ENCODE peak calls at places on chromosomes 2 and 18, in four cellular contexts. One of them, this sample, is unnamed.

GRCh38 chr18:59079264-59079972 is 60.3 kb upstream of the SEC11C start:
- DNase-seq in HepG2: no peak
- DNase-seq in GM23338: no peak
- DNase-seq in HCT116: no peak
- DNase-seq in this sample: no peak

GRCh38 chr2:138814123-138814883 is 34.1 kb upstream of the NXPH2 start:
- DNase-seq in HepG2: peak
- DNase-seq in GM23338: peak
- DNase-seq in HCT116: peak
- DNase-seq in this sample: no peak

GRCh38 chr2:241358470-241358869 is 2.4 kb downstream of the FARP2 start:
- DNase-seq in HepG2: no peak
- DNase-seq in GM23338: no peak
- DNase-seq in HCT116: no peak
- DNase-seq in this sample: no peak

GRCh38 chr2:213306320-213306942 is 22.2 kb downstream of the SPAG16 start:
- DNase-seq in HepG2: no peak
- DNase-seq in GM23338: no peak
- DNase-seq in HCT116: no peak
- DNase-seq in this sample: no peak

GRCh38 chr18:55510809-55511208 is 77.2 kb downstream of the TCF4 start:
- DNase-seq in HepG2: no peak
- DNase-seq in GM23338: peak
- DNase-seq in HCT116: no peak
- DNase-seq in this sample: no peak

GRCh38 chr2:20027260-20027677 is 14.8 kb upstream of the MATN3 start:
- DNase-seq in HepG2: peak
- DNase-seq in GM23338: no peak
- DNase-seq in HCT116: no peak
- DNase-seq in this sample: no peak

GRCh38 chr18:9535430-9535972 is 60.2 kb downstream of the RALBP1 start:
- DNase-seq in HepG2: peak
- DNase-seq in GM23338: no peak
- DNase-seq in HCT116: no peak
- DNase-seq in this sample: no peak

GRCh38 chr2:96117701-96118588 is 1.6 kb upstream of the ADRA2B start:
- DNase-seq in HepG2: no peak
- DNase-seq in GM23338: peak
- DNase-seq in HCT116: no peak
- DNase-seq in this sample: no peak

GRCh38 chr2:195674491-195675226 is 17.6 kb downstream of the SLC39A10 start:
- DNase-seq in HepG2: no peak
- DNase-seq in GM23338: no peak
- DNase-seq in HCT116: no peak
- DNase-seq in this sample: no peak

GRCh38 chr2:177606636-177607035 is 214.1 kb downstream of the AGPS start:
- DNase-seq in HepG2: no peak
- DNase-seq in GM23338: peak
- DNase-seq in HCT116: no peak
- DNase-seq in this sample: no peak

GRCh38 chr2:99682280-99683060 is 192.7 kb upstream of the REV1 start:
- DNase-seq in HepG2: no peak
- DNase-seq in GM23338: no peak
- DNase-seq in HCT116: no peak
- DNase-seq in this sample: no peak

GRCh38 chr2:12051831-12052230 is 305.4 kb downstream of the LPIN1 start:
- DNase-seq in HepG2: no peak
- DNase-seq in GM23338: no peak
- DNase-seq in HCT116: no peak
- DNase-seq in this sample: no peak
- TF ChIP-seq REST in HepG2: no peak
- TF ChIP-seq REST in GM23338: no peak
- TF ChIP-seq REST in HCT116: no peak
- TF ChIP-seq REST in this sample: no peak

GRCh38 chr18:76568726-76569125 is 73.7 kb upstream of the ZNF516 start:
- DNase-seq in HepG2: no peak
- DNase-seq in GM23338: no peak
- DNase-seq in HCT116: no peak
- DNase-seq in this sample: no peak

GRCh38 chr18:76565238-76566173 is 70.5 kb upstream of the ZNF516 start:
- DNase-seq in HepG2: peak
- DNase-seq in GM23338: peak
- DNase-seq in HCT116: no peak
- DNase-seq in this sample: no peak

GRCh38 chr18:76569644-76570415 is 74.8 kb upstream of the ZNF516 start:
- DNase-seq in HepG2: no peak
- DNase-seq in GM23338: no peak
- DNase-seq in HCT116: no peak
- DNase-seq in this sample: no peak

GRCh38 chr18:76566987-76567386 is 71.9 kb upstream of the ZNF516 start:
- DNase-seq in HepG2: no peak
- DNase-seq in GM23338: no peak
- DNase-seq in HCT116: no peak
- DNase-seq in this sample: no peak

DNA sequence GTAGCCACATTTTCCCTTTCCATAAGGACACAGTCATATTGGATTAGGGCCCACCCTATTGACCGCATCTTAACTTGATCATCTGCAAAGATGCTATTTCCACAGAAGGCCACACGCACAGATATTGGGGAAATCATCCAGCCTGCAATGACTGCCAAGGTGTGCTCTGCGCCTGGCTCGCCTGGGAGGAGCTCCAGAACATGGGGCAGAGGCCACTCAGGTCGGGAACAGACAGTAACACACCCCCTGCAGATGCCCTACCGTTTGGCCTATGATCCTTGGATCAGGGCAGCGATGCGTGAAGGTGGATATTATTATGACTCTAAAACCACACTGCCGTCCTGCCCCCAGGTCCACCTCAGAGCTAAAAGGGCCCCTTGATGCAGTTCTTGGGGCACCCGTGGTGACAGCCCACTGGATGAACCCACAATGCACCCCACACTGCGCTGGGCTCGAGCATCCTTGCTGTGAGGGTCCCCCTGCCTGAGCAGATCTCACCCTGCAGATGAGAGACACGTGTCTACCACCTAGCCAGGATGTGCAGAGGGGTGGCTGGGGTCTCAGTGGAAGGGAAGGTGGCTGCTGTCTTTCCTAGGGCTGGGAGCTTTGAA is 72.9 kb upstream of the ZNF516 start:
- DNase-seq in HepG2: no peak
- DNase-seq in GM23338: no peak
- DNase-seq in HCT116: no peak
- DNase-seq in this sample: no peak
- TF ChIP-seq REST in HepG2: no peak
- TF ChIP-seq REST in GM23338: no peak
- TF ChIP-seq REST in HCT116: no peak
- TF ChIP-seq REST in this sample: no peak

DNA sequence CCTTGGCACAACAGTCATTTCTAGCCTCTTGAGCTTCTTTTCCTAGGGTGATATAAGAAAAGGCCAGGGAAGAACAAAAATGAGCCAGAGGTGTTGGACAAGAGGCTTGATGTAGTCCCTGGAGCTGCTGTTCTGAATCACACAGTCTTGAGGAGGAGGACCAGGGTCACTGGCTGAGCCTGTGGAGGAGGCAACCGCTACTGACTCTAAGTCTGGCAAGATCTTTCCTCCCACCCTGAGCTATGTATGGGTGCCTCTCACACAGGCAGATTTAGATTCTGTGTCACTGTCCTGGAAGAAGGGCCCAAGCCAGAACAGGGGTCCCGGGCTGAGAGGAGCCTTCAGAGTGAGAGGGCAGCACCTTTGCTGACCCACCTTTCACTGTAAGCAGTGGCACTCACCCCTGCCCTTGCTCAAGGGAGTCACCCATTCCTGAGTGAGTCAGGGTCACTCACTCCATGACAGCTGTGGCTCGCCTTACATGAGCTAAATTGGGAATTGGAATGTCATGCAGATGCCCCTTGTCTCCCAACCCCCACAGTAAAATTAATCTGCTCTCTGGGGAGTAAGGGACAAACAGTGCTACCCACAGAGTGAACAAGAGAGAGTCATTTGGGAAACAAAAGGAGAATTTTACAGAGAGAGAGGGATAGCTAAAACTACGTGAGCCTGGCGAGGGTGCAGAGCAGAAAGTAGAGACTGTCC is at the start of gene TRIM54:
- DNase-seq in HepG2: no peak
- DNase-seq in GM23338: peak
- DNase-seq in HCT116: no peak
- DNase-seq in this sample: no peak
- TF ChIP-seq REST in HepG2: no peak
- TF ChIP-seq REST in GM23338: no peak
- TF ChIP-seq REST in HCT116: no peak
- TF ChIP-seq REST in this sample: no peak

DNA sequence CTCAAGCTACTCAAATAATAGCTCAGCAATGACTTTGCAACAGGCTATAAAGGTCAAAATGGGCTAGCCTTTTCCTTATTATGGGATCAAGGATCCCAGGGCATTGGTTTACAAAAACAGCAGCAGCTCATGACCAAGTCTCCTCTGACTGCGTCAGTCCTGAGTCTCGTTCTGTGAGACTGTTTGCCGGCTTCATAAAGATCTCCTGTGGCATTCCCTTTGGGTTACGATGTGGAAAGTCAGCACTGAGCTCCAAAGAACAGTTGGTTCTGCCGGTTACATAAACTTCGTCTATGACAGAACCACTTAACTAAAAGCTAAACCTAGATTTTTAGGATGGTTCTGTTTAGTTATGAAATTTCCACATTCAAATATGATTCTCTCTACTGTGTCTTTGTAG is 674.9 kb downstream of the ZEB2 start:
- DNase-seq in HepG2: no peak
- DNase-seq in GM23338: no peak
- DNase-seq in HCT116: no peak
- DNase-seq in this sample: no peak
- TF ChIP-seq REST in HepG2: no peak
- TF ChIP-seq REST in GM23338: no peak
- TF ChIP-seq REST in HCT116: no peak
- TF ChIP-seq REST in this sample: no peak

GRCh38 chr2:231362785-231363184 is 32.7 kb upstream of the B3GNT7 start:
- DNase-seq in HepG2: no peak
- DNase-seq in GM23338: no peak
- DNase-seq in HCT116: no peak
- DNase-seq in this sample: no peak

GRCh38 chr2:231364061-231364460 is 31.4 kb upstream of the B3GNT7 start:
- DNase-seq in HepG2: no peak
- DNase-seq in GM23338: no peak
- DNase-seq in HCT116: no peak
- DNase-seq in this sample: no peak

GRCh38 chr2:231361701-231362588 is 33.6 kb upstream of the B3GNT7 start:
- DNase-seq in HepG2: no peak
- DNase-seq in GM23338: no peak
- DNase-seq in HCT116: no peak
- DNase-seq in this sample: no peak

GRCh38 chr2:231367178-231367577 is 28.3 kb upstream of the B3GNT7 start:
- DNase-seq in HepG2: no peak
- DNase-seq in GM23338: no peak
- DNase-seq in HCT116: no peak
- DNase-seq in this sample: no peak

GRCh38 chr2:231364961-231365810 is 30.3 kb upstream of the B3GNT7 start:
- DNase-seq in HepG2: peak
- DNase-seq in GM23338: no peak
- DNase-seq in HCT116: no peak
- DNase-seq in this sample: peak
- TF ChIP-seq REST in HepG2: no peak
- TF ChIP-seq REST in GM23338: no peak
- TF ChIP-seq REST in HCT116: no peak
- TF ChIP-seq REST in this sample: no peak

DNA sequence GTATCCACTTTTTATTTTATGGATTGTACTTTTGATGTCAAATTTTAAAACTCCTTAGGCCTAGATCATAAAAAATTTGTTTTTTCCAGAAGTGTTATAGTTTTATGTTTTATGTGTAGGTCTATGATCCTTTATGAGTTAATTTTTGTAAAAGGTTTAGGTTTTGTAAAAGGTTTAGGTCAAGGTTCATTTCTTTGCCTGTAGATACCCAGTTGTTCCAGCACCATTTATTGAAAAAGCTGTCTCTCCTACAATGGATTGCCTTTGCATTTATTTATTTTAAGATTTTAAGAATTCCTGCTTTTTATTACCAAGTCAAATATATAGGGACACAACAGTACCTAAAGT is 32.1 kb upstream of the E2F6 start:
- DNase-seq in HepG2: no peak
- DNase-seq in GM23338: no peak
- DNase-seq in HCT116: no peak
- DNase-seq in this sample: no peak
- TF ChIP-seq REST in HepG2: no peak
- TF ChIP-seq REST in GM23338: no peak
- TF ChIP-seq REST in HCT116: no peak
- TF ChIP-seq REST in this sample: no peak

GRCh38 chr2:126809357-126809756 is 89.3 kb upstream of the TEX51 start:
- DNase-seq in HepG2: no peak
- DNase-seq in GM23338: peak
- DNase-seq in HCT116: no peak
- DNase-seq in this sample: no peak
- TF ChIP-seq REST in HepG2: peak
- TF ChIP-seq REST in GM23338: peak
- TF ChIP-seq REST in HCT116: peak
- TF ChIP-seq REST in this sample: peak

DNA sequence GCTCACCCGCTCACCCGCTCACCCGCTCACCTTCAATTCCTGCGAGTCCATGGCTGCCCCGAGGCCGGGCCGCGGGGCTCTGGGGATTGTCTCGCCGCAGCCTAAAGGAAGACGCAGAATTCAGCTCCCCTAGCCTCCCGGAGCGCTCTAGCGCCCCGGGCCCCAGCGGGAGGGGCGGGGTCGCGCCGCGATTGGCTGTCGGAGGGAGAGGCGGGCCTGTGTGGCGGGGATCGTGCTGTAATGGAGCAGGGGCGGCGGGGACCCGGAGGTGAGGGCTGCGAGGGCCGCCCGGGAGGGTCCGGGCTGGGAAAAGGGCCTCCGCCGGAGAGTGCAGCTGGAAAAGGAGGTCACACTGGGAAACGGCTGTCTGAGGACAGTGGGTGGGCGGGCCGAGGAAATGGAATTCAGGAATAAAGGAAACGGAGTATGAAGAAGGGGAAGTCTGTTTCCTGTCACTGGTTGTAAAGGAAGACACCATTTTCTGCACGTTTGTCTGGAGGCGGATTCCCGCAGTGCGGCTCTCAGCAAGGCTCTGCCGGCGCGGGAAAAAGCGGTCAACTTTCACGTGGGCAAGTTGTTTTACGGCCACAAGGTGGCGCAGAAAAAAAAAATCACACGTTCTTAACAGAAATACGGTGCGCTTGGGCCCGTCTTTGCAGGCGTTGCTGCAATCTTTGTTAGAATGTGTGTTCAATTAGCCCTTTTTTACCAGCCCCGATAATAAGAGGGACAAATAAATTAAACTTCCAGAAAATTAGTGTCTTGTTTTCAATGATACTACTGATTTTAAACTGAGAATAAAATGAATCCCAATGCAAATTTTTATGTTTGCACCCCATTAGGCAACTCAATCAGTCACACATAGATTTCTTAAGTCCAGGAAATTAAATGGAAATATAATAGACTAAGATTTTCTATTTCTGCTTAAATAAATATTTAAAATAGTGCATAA is at the start of gene TTC21B:
- DNase-seq in HepG2: peak
- DNase-seq in GM23338: peak
- DNase-seq in HCT116: peak
- DNase-seq in this sample: peak
- TF ChIP-seq REST in HepG2: peak
- TF ChIP-seq REST in GM23338: no peak
- TF ChIP-seq REST in HCT116: no peak
- TF ChIP-seq REST in this sample: no peak

This sample was measured in Panc1.